ENCODE peak calls at places on chromosomes 4 and X, in seven cellular contexts. One of them, this sample, is unnamed. For H3K4me1 and H3K27me3, the result is how much of the 10 kb centered on the place peaks cover.

GRCh38 chr4:114598191-114599121 is at the start of gene UGT8:
- DNase-seq in PC-3: peak
- DNase-seq in uterus: no peak
- DNase-seq in GM23338: peak
- DNase-seq in left ventricle myocardium inferior: peak
- DNase-seq in cardiac muscle cell: peak
- DNase-seq in DND-41: no peak
- DNase-seq in this sample: peak

GRCh38 chr4:139593091-139593564 is 37.1 kb upstream of the SETD7 start:
- DNase-seq in uterus: no peak
- DNase-seq in PC-3: no peak
- DNase-seq in GM23338: peak
- DNase-seq in DND-41: no peak
- DNase-seq in cardiac muscle cell: peak
- DNase-seq in left ventricle myocardium inferior: no peak
- DNase-seq in this sample: no peak

GRCh38 chr4:94766856-94767255 is 9.1 kb downstream of the BMPR1B start:
- DNase-seq in uterus: no peak
- DNase-seq in cardiac muscle cell: no peak
- DNase-seq in PC-3: peak
- DNase-seq in DND-41: no peak
- DNase-seq in GM23338: no peak
- DNase-seq in left ventricle myocardium inferior: no peak
- DNase-seq in this sample: no peak

GRCh38 chr4:188976644-188977115 is 837.4 kb downstream of the TRIML1 start:
- DNase-seq in uterus: no peak
- DNase-seq in PC-3: peak
- DNase-seq in left ventricle myocardium inferior: no peak
- DNase-seq in GM23338: peak
- DNase-seq in DND-41: no peak
- DNase-seq in cardiac muscle cell: peak
- DNase-seq in this sample: no peak

GRCh38 chr4:133996431-133997121 is 205.0 kb downstream of the PABPC4L start:
- DNase-seq in PC-3: no peak
- DNase-seq in DND-41: no peak
- DNase-seq in GM23338: peak
- DNase-seq in cardiac muscle cell: no peak
- DNase-seq in uterus: no peak
- DNase-seq in left ventricle myocardium inferior: no peak
- DNase-seq in this sample: no peak

GRCh38 chrX:81054904-81055303 is 146.8 kb downstream of the HMGN5 start:
- DNase-seq in PC-3: no peak
- DNase-seq in uterus: no peak
- DNase-seq in cardiac muscle cell: no peak
- DNase-seq in left ventricle myocardium inferior: no peak
- DNase-seq in GM23338: no peak
- DNase-seq in DND-41: no peak
- DNase-seq in this sample: no peak

GRCh38 chrX:153681175-153681574 is 6.6 kb upstream of the SLC6A8 start:
- DNase-seq in cardiac muscle cell: no peak
- DNase-seq in DND-41: no peak
- DNase-seq in PC-3: no peak
- DNase-seq in GM23338: no peak
- DNase-seq in uterus: no peak
- DNase-seq in left ventricle myocardium inferior: no peak
- DNase-seq in this sample: peak

GRCh38 chr4:5079581-5079980 is 28.3 kb downstream of the STK32B start:
- DNase-seq in PC-3: no peak
- DNase-seq in left ventricle myocardium inferior: no peak
- DNase-seq in GM23338: no peak
- DNase-seq in cardiac muscle cell: no peak
- DNase-seq in DND-41: no peak
- DNase-seq in uterus: no peak
- DNase-seq in this sample: no peak

GRCh38 chr4:118842055-118842454 is 6.1 kb upstream of the SEC24D start:
- DNase-seq in DND-41: no peak
- DNase-seq in left ventricle myocardium inferior: no peak
- DNase-seq in GM23338: no peak
- DNase-seq in cardiac muscle cell: no peak
- DNase-seq in uterus: no peak
- DNase-seq in PC-3: peak
- DNase-seq in this sample: no peak

GRCh38 chr4:185304944-185305690 is 90.6 kb downstream of the LRP2BP start:
- DNase-seq in DND-41: peak
- DNase-seq in left ventricle myocardium inferior: no peak
- DNase-seq in PC-3: peak
- DNase-seq in uterus: no peak
- DNase-seq in cardiac muscle cell: peak
- DNase-seq in GM23338: peak
- DNase-seq in this sample: no peak

GRCh38 chrX:20066968-20067708 is 49.6 kb downstream of the MAP7D2 start:
- DNase-seq in GM23338: peak
- DNase-seq in left ventricle myocardium inferior: no peak
- DNase-seq in PC-3: peak
- DNase-seq in uterus: peak
- DNase-seq in DND-41: peak
- DNase-seq in cardiac muscle cell: peak
- DNase-seq in this sample: no peak

GRCh38 chr4:169229571-169230028 is 41.2 kb downstream of the SH3RF1 start:
- DNase-seq in left ventricle myocardium inferior: no peak
- DNase-seq in DND-41: no peak
- DNase-seq in GM23338: no peak
- DNase-seq in uterus: peak
- DNase-seq in PC-3: peak
- DNase-seq in cardiac muscle cell: no peak
- DNase-seq in this sample: no peak

GRCh38 chr4:170990989-170991589 is 822.1 kb upstream of the GALNTL6 start:
- DNase-seq in uterus: no peak
- DNase-seq in left ventricle myocardium inferior: no peak
- DNase-seq in GM23338: peak
- DNase-seq in cardiac muscle cell: peak
- DNase-seq in DND-41: no peak
- DNase-seq in PC-3: peak
- DNase-seq in this sample: peak

GRCh38 chr4:68342139-68342538 is 7.8 kb downstream of the YTHDC1 start:
- DNase-seq in GM23338: peak
- DNase-seq in uterus: no peak
- DNase-seq in left ventricle myocardium inferior: no peak
- DNase-seq in PC-3: peak
- DNase-seq in cardiac muscle cell: no peak
- DNase-seq in DND-41: no peak
- DNase-seq in this sample: no peak

GRCh38 chrX:109760241-109760921 is 27.3 kb upstream of the ACSL4 start:
- DNase-seq in DND-41: no peak
- DNase-seq in left ventricle myocardium inferior: no peak
- DNase-seq in cardiac muscle cell: peak
- DNase-seq in GM23338: no peak
- DNase-seq in PC-3: peak
- DNase-seq in uterus: no peak
- DNase-seq in this sample: no peak

GRCh38 chr4:55318135-55318534 is 27.9 kb upstream of the SRD5A3 start:
- DNase-seq in cardiac muscle cell: no peak
- DNase-seq in GM23338: no peak
- DNase-seq in PC-3: peak
- DNase-seq in DND-41: no peak
- DNase-seq in uterus: peak
- DNase-seq in left ventricle myocardium inferior: no peak
- DNase-seq in this sample: no peak

GRCh38 chr4:119785963-119786362 is 157.4 kb upstream of the PDE5A start:
- DNase-seq in cardiac muscle cell: no peak
- DNase-seq in left ventricle myocardium inferior: no peak
- DNase-seq in DND-41: no peak
- DNase-seq in PC-3: peak
- DNase-seq in uterus: no peak
- DNase-seq in GM23338: peak
- DNase-seq in this sample: peak

GRCh38 chr4:25966171-25966570 is 52.2 kb downstream of the SMIM20 start:
- DNase-seq in DND-41: no peak
- DNase-seq in cardiac muscle cell: no peak
- DNase-seq in GM23338: no peak
- DNase-seq in uterus: no peak
- DNase-seq in PC-3: no peak
- DNase-seq in left ventricle myocardium inferior: no peak
- DNase-seq in this sample: no peak

GRCh38 chr4:141238196-141238595 is 17.5 kb downstream of the ZNF330 start:
- DNase-seq in left ventricle myocardium inferior: no peak
- DNase-seq in DND-41: no peak
- DNase-seq in GM23338: no peak
- DNase-seq in uterus: no peak
- DNase-seq in PC-3: no peak
- DNase-seq in cardiac muscle cell: no peak
- DNase-seq in this sample: no peak

GRCh38 chr4:48223633-48224295 is 45.9 kb downstream of the TEC start:
- DNase-seq in PC-3: peak
- DNase-seq in GM23338: no peak
- DNase-seq in cardiac muscle cell: no peak
- DNase-seq in left ventricle myocardium inferior: no peak
- DNase-seq in DND-41: no peak
- DNase-seq in uterus: no peak
- DNase-seq in this sample: no peak

GRCh38 chrX:1453390-1453783 is 678 bp upstream of the ASMTL start:
- DNase-seq in GM23338: no peak
- DNase-seq in DND-41: no peak
- DNase-seq in left ventricle myocardium inferior: no peak
- DNase-seq in cardiac muscle cell: no peak
- DNase-seq in PC-3: no peak
- DNase-seq in uterus: no peak
- DNase-seq in this sample: peak

GRCh38 chr4:186825069-186825468 is 101.4 kb upstream of the FAT1 start:
- DNase-seq in left ventricle myocardium inferior: no peak
- DNase-seq in GM23338: no peak
- DNase-seq in uterus: no peak
- DNase-seq in DND-41: no peak
- DNase-seq in cardiac muscle cell: no peak
- DNase-seq in PC-3: no peak
- DNase-seq in this sample: no peak

GRCh38 chrX:629230-630006 is 1.2 kb upstream of the SHOX start:
- DNase-seq in GM23338: no peak
- DNase-seq in uterus: no peak
- DNase-seq in DND-41: no peak
- DNase-seq in left ventricle myocardium inferior: no peak
- DNase-seq in PC-3: no peak
- DNase-seq in cardiac muscle cell: no peak
- DNase-seq in this sample: no peak

GRCh38 chr4:83413676-83414075 is 41.9 kb downstream of the HELQ start:
- DNase-seq in GM23338: no peak
- DNase-seq in left ventricle myocardium inferior: no peak
- DNase-seq in uterus: no peak
- DNase-seq in PC-3: no peak
- DNase-seq in cardiac muscle cell: no peak
- DNase-seq in DND-41: no peak
- DNase-seq in this sample: no peak

GRCh38 chrX:31931225-31931624 is 859.4 kb upstream of the FTHL17 start:
- DNase-seq in cardiac muscle cell: no peak
- DNase-seq in uterus: no peak
- DNase-seq in GM23338: no peak
- DNase-seq in left ventricle myocardium inferior: no peak
- DNase-seq in PC-3: no peak
- DNase-seq in DND-41: no peak
- DNase-seq in this sample: no peak

GRCh38 chr4:40516651-40517050 is 113.0 kb downstream of the RBM47 start:
- DNase-seq in left ventricle myocardium inferior: no peak
- DNase-seq in uterus: no peak
- DNase-seq in PC-3: no peak
- DNase-seq in GM23338: peak
- DNase-seq in DND-41: no peak
- DNase-seq in cardiac muscle cell: no peak
- DNase-seq in this sample: no peak
- H3K4me3 ChIP-seq in left ventricle myocardium inferior: no peak
- H3K4me3 ChIP-seq in uterus: no peak
- H3K4me3 ChIP-seq in PC-3: no peak
- H3K4me3 ChIP-seq in GM23338: no peak
- H3K4me3 ChIP-seq in DND-41: no peak
- H3K4me3 ChIP-seq in cardiac muscle cell: no peak
- H3K4me3 ChIP-seq in this sample: no peak

GRCh38 chrX:72609313-72609712 is 36.7 kb upstream of the HDAC8 start:
- DNase-seq in PC-3: peak
- DNase-seq in GM23338: peak
- DNase-seq in uterus: no peak
- DNase-seq in cardiac muscle cell: no peak
- DNase-seq in left ventricle myocardium inferior: no peak
- DNase-seq in DND-41: no peak
- DNase-seq in this sample: no peak
- H3K4me1 ChIP-seq in PC-3: under half
- H3K4me1 ChIP-seq in GM23338: under half
- H3K4me1 ChIP-seq in uterus: under half
- H3K4me1 ChIP-seq in cardiac muscle cell: under half
- H3K4me1 ChIP-seq in left ventricle myocardium inferior: under half
- H3K4me1 ChIP-seq in DND-41: under half
- H3K4me1 ChIP-seq in this sample: under half

DNA sequence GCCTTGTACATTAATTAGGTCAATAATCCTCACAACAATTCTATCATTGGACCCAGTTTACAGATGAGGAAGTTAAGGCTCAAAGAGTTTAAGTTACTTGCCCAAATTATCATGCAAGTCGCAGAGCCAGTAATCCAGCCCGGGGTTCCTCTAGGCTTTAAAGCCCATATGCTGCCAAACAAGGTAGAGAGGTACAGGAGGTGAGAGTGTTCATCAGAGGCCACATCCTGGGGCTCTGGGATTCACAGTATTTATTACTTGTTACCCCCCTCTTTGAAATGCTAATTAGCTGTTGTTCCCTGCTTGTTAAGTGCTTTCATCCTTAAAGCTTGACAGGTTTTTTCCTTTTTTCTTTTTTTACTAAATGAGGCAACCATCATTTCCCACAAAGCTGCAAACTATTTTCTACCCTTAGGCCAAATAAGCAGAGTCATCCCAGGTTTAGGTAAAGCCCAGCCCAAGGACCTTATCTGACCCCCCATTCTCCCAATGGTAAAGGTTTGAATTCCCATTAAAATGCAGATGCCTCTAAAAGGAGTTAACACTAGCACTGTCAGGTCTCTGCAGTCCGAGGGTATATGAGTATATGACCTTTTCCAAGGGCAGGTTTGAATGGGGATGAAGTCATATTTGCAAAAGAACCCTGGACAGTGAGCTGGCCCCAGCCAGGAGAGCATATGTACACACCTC is 150.3 kb downstream of the SOX3 start:
- DNase-seq in DND-41: no peak
- DNase-seq in left ventricle myocardium inferior: no peak
- DNase-seq in cardiac muscle cell: no peak
- DNase-seq in GM23338: peak
- DNase-seq in PC-3: no peak
- DNase-seq in uterus: no peak
- DNase-seq in this sample: no peak
- H3K27me3 ChIP-seq in DND-41: under half
- H3K27me3 ChIP-seq in left ventricle myocardium inferior: under half
- H3K27me3 ChIP-seq in cardiac muscle cell: under half
- H3K27me3 ChIP-seq in GM23338: under half
- H3K27me3 ChIP-seq in PC-3: under half
- H3K27me3 ChIP-seq in uterus: under half
- H3K27me3 ChIP-seq in this sample: under half

GRCh38 chrX:125193921-125194320 is 125.8 kb upstream of the TEX13C start:
- DNase-seq in left ventricle myocardium inferior: no peak
- DNase-seq in cardiac muscle cell: no peak
- DNase-seq in DND-41: no peak
- DNase-seq in GM23338: no peak
- DNase-seq in uterus: no peak
- DNase-seq in PC-3: no peak
- DNase-seq in this sample: no peak
- H3K4me3 ChIP-seq in left ventricle myocardium inferior: no peak
- H3K4me3 ChIP-seq in cardiac muscle cell: no peak
- H3K4me3 ChIP-seq in DND-41: no peak
- H3K4me3 ChIP-seq in GM23338: no peak
- H3K4me3 ChIP-seq in uterus: no peak
- H3K4me3 ChIP-seq in PC-3: no peak
- H3K4me3 ChIP-seq in this sample: no peak